ENCODE peak calls at places on chromosomes 3 and 15, in seven cellular contexts. V is stomach, G is transverse colon, W is suprapubic skin, E is HepG2, C is sigmoid colon, K is K562. H is an unnamed sample.

GRCh38 chr15:38843736-38844590 is 279.3 kb upstream of the RASGRP1 start:
- DNase-seq in V (no peak), G (no peak), W (no peak), E (no peak), C (no peak), K (no peak), H (no peak)

GRCh38 chr15:77851696-77852095 is 219.0 kb upstream of the LINGO1 start:
- DNase-seq in V (no peak), G (no peak), W (peak), E (peak), C (peak), K (no peak), H (no peak)

GRCh38 chr15:81940467-81941451 is 105.1 kb downstream of the MEX3B start:
- DNase-seq in V (no peak), G (no peak), W (no peak), E (no peak), C (no peak), K (no peak), H (no peak)

GRCh38 chr3:59862686-59863085 is 812.9 kb upstream of the CFAP20DC start:
- DNase-seq in V (no peak), G (no peak), W (no peak), E (no peak), C (no peak), K (no peak), H (no peak)

GRCh38 chr3:162096874-162097273 is 600.3 kb downstream of the OTOL1 start:
- DNase-seq in V (no peak), G (no peak), W (no peak), E (no peak), C (no peak), K (no peak), H (no peak)

GRCh38 chr15:25871403-25871802 is 8.3 kb upstream of the ATP10A start:
- DNase-seq in V (no peak), G (no peak), W (no peak), E (no peak), C (no peak), K (no peak), H (no peak)

GRCh38 chr15:81407679-81408078 is 33.7 kb upstream of the TMC3 start:
- DNase-seq in V (no peak), G (no peak), W (no peak), E (no peak), C (no peak), K (no peak), H (no peak)

GRCh38 chr15:71572452-71573053 is 237.8 kb upstream of the NR2E3 start:
- DNase-seq in V (peak), G (no peak), W (no peak), E (no peak), C (no peak), K (no peak), H (no peak)

GRCh38 chr3:32733631-32734229 is 48.7 kb downstream of the CNOT10 start:
- DNase-seq in V (no peak), G (no peak), W (no peak), E (peak), C (no peak), K (peak), H (no peak)

GRCh38 chr3:10085738-10086137 is 22.3 kb downstream of the FANCD2OS start:
- DNase-seq in V (no peak), G (no peak), W (no peak), E (no peak), C (no peak), K (no peak), H (no peak)

GRCh38 chr15:48471073-48471472 is 139.8 kb downstream of the DUT start:
- DNase-seq in V (no peak), G (no peak), W (no peak), E (no peak), C (no peak), K (no peak), H (no peak)

GRCh38 chr15:78085928-78086327 is 6.4 kb upstream of the SH2D7 start:
- DNase-seq in V (no peak), G (no peak), W (no peak), E (no peak), C (no peak), K (no peak), H (no peak)

GRCh38 chr3:11020764-11021163 is 28.2 kb downstream of the SLC6A1 start:
- DNase-seq in V (no peak), G (no peak), W (no peak), E (no peak), C (no peak), K (no peak), H (no peak)

GRCh38 chr3:72375237-72376154 is 472.7 kb downstream of the SHQ1 start:
- DNase-seq in V (no peak), G (no peak), W (no peak), E (no peak), C (no peak), K (no peak), H (no peak)

GRCh38 chr3:189848636-189849035 is 217.4 kb downstream of the TP63 start:
- DNase-seq in V (no peak), G (no peak), W (no peak), E (no peak), C (no peak), K (no peak), H (no peak)

GRCh38 chr3:27686642-27687041 is 35.5 kb downstream of the EOMES start:
- DNase-seq in V (no peak), G (no peak), W (no peak), E (no peak), C (no peak), K (no peak), H (no peak)

GRCh38 chr3:12155833-12156232 is 2.9 kb downstream of the TIMP4 start:
- DNase-seq in V (no peak), G (no peak), W (no peak), E (peak), C (no peak), K (peak), H (no peak)

GRCh38 chr3:142902356-142902755 is 13.5 kb upstream of the PCOLCE2 start:
- DNase-seq in V (no peak), G (no peak), W (no peak), E (no peak), C (no peak), K (no peak), H (no peak)

GRCh38 chr15:41574158-41574557 is 15.1 kb downstream of the TYRO3 start:
- DNase-seq in V (no peak), G (no peak), W (no peak), E (no peak), C (no peak), K (no peak), H (no peak)

GRCh38 chr3:164408356-164408755 is 669.9 kb downstream of the SI start:
- DNase-seq in V (no peak), G (no peak), W (no peak), E (no peak), C (no peak), K (no peak), H (no peak)

GRCh38 chr3:156551746-156552145 is 3.2 kb downstream of the SSR3 start:
- DNase-seq in V (no peak), G (no peak), W (no peak), E (no peak), C (no peak), K (no peak), H (no peak)

GRCh38 chr15:82750831-82751181 is 41.1 kb upstream of the AP3B2 start:
- DNase-seq in V (no peak), G (no peak), W (no peak), E (no peak), C (no peak), K (peak), H (peak)

GRCh38 chr15:41934843-41935242 is 37.5 kb downstream of the EHD4 start:
- DNase-seq in V (peak), G (peak), W (no peak), E (no peak), C (peak), K (no peak), H (peak)

GRCh38 chr3:43073836-43074220 is 32.1 kb downstream of the POMGNT2 start:
- DNase-seq in V (no peak), G (no peak), W (no peak), E (no peak), C (no peak), K (no peak), H (no peak)

GRCh38 chr15:90087454-90088154 is 14.7 kb downstream of the IDH2 start:
- DNase-seq in V (no peak), G (peak), W (no peak), E (peak), C (no peak), K (peak), H (no peak)

GRCh38 chr15:77944002-77944867 is 133.3 kb downstream of the TBC1D2B start:
- DNase-seq in V (peak), G (peak), W (peak), E (peak), C (peak), K (peak), H (peak)

DNA sequence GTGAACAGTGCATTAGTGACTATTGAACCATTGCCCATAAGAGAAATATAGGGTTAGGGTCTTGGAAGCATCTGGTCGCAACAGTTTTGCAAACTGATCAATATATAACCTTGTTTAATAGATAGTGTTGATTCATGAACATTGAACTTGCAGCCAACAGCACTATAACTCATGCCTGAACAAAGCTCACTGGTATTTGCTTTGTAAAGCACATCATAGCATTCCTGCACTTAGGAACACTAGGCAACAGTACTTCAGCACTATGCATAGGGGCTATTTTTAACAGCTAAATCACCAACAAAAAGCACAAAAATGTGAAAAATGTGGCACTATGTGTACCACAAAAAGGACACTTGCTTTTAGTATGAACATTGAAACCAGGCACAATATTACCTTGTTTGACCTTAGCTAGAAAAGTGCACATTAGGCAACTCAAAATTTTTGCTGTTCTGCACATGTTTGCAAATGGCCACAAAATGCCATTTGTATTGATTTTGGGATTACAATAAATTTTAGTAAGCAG is 68.0 kb downstream of the OXNAD1 start:
- DNase-seq in V (no peak), G (no peak), W (no peak), E (peak), C (no peak), K (no peak), H (no peak)
- TF ChIP-seq EP300 in V (no peak), G (no peak), W (peak), E (peak), C (no peak), K (no peak), H (no peak)

DNA sequence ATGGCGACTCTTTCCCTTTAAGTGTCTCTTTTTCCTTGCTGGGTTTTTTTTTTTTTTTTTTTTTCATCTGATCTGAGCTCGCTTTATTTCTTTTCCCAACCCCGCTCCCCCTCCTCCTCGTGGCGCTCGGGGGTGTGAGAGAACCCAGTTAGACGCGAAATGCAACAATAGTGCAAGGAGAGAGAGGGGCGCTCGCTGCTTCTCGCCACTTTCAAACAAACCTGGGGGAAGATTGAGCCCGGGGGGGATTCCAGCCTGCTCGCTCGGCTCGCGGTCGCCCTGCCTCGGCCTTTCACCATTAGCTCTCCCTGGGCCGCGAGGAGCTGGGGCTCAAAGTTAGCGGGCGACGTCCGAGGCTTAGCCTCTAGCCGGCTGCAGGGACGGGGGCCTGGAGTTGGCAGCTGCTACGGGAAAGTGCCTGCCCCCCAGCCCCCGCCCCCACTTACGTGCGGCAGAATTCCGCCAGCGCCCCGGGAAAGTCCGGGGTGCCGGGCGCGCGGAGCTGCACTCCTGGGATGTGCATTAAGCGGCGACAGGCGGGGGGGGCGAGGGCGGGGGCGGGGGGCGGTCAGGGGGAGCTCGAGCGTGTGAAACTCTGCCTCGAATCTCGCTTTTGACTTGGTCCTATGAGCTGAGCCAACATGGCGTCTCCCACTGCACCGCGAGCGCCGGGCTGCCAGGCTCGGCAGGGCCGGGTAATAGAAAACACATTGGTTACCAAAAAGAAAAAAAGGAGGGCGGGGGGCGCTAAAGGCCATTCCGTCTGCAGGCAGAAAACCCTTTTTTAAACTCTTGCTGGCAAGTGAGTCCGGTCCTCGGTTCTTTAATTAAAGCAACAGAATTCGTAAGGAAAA is 10.3 kb downstream of the NR2F2 start:
- DNase-seq in V (no peak), G (peak), W (no peak), E (no peak), C (peak), K (no peak), H (peak)
- TF ChIP-seq POLR2AphosphoS5 in V (no peak), G (no peak), W (no peak), E (no peak), C (peak), K (no peak), H (no peak)

DNA sequence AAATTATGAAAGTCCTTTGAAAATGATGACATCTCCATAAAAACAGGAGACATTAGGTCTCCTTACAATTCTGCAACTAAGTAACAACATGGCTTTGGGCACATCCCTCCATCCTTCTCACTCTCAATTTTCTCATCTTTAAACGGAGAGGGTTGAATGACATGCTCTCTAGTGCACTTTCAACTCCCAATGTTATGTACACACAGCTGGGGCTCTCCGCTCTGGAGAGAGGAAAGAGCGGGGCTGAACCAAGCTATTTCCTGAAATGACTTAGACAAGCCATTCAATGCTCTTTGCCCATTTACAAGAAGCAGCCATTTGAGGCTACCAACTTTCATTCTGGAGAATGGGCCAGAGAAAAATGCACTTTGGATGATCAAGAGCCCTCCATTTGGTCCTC is 144.2 kb upstream of the BNIP2 start:
- DNase-seq in V (no peak), G (no peak), W (no peak), E (no peak), C (no peak), K (no peak), H (no peak)
- H3K27ac ChIP-seq in V (no peak), G (no peak), W (no peak), E (no peak), C (no peak), K (no peak), H (no peak)

GRCh38 chr15:62035256-62035908 is 24.9 kb downstream of the VPS13C start:
- DNase-seq in V (no peak), G (no peak), W (no peak), E (no peak), C (no peak), K (no peak), H (no peak)
- TF ChIP-seq EP300 in V (no peak), G (no peak), W (no peak), E (no peak), C (no peak), K (no peak), H (no peak)

GRCh38 chr3:197398301-197398878 is 100.0 kb upstream of the DLG1 start:
- DNase-seq in V (no peak), G (no peak), W (no peak), E (no peak), C (no peak), K (no peak), H (no peak)

GRCh38 chr3:197392961-197393360 is 94.5 kb upstream of the DLG1 start:
- DNase-seq in V (no peak), G (no peak), W (no peak), E (no peak), C (no peak), K (no peak), H (no peak)

GRCh38 chr3:197397812-197398211 is 99.4 kb upstream of the DLG1 start:
- DNase-seq in V (no peak), G (no peak), W (no peak), E (no peak), C (no peak), K (no peak), H (no peak)

GRCh38 chr3:197393711-197394110 is 95.3 kb upstream of the DLG1 start:
- DNase-seq in V (no peak), G (no peak), W (no peak), E (no peak), C (no peak), K (no peak), H (no peak)

GRCh38 chr3:197394464-197395321 is 96.3 kb upstream of the DLG1 start:
- DNase-seq in V (peak), G (no peak), W (no peak), E (no peak), C (no peak), K (peak), H (no peak)
- TF ChIP-seq POLR2AphosphoS5 in V (no peak), G (no peak), W (no peak), E (no peak), C (peak), K (no peak), H (no peak)

DNA sequence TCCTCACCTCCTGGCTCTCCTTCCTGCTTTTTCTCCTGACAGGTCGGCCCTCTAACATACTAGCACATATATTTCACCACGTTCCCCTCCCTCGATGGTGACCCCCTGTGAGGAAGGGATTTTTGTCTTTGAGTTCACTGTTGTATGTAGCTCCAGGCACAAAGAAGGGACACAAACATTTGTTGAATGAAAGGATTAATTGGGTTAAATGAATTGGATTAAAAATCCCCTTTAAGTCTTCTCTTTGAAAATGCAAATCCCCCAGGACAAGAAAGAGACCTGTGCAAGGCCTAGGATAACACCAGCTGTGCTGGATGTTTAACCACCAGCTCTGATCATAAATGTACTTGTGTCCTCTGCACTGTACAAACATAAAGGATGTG is 3.3 kb downstream of the CALML4 start:
- DNase-seq in V (no peak), G (no peak), W (no peak), E (no peak), C (no peak), K (no peak), H (no peak)
- H3K27ac ChIP-seq in V (no peak), G (no peak), W (no peak), E (no peak), C (no peak), K (no peak), H (no peak)

GRCh38 chr15:86846059-86846458 is 766.4 kb downstream of the AGBL1 start:
- DNase-seq in V (no peak), G (no peak), W (no peak), E (no peak), C (no peak), K (no peak), H (no peak)
- TF ChIP-seq EP300 in V (no peak), G (no peak), W (no peak), E (no peak), C (no peak), K (no peak), H (no peak)

H was measured in upper lobe of left lung.